ENCODE peak calls at places on chromosomes 13 and 19, in ten cellular contexts. One of them, this sample, is unnamed.
A peak's percentile ranks its signal among the peaks of the same experiment; 100 is the strongest.

GRCh38 chr13:94947392-94947791 is 235.0 kb upstream of the SOX21 start:
- DNase-seq in CD8-positive, alpha-beta memory T cell: no peak
- DNase-seq in stimulated activated CD8-positive, alpha-beta memory T cell treated with anti-CD3 and anti-CD28 coated beads, Interleukin-7, amount 100 ng/mL, for 24 hours: no peak
- DNase-seq in C1 segment of cervical spinal cord: no peak
- DNase-seq in breast epithelium: no peak
- DNase-seq in AG04450: no peak
- DNase-seq in CD4-positive, alpha-beta T cell: no peak
- DNase-seq in NCI-H524: no peak
- DNase-seq in cardiac muscle cell: no peak
- DNase-seq in amygdala: no peak
- DNase-seq in this sample: no peak

GRCh38 chr19:18396471-18397241 is 766 bp downstream of the LRRC25 start:
- DNase-seq in amygdala: no peak
- DNase-seq in breast epithelium: no peak
- DNase-seq in AG04450: no peak
- DNase-seq in CD4-positive, alpha-beta T cell: no peak
- DNase-seq in CD8-positive, alpha-beta memory T cell: no peak
- DNase-seq in NCI-H524: no peak
- DNase-seq in C1 segment of cervical spinal cord: no peak
- DNase-seq in stimulated activated CD8-positive, alpha-beta memory T cell treated with anti-CD3 and anti-CD28 coated beads, Interleukin-7, amount 100 ng/mL, for 24 hours: no peak
- DNase-seq in cardiac muscle cell: no peak
- DNase-seq in this sample: no peak

GRCh38 chr19:54518844-54519243 is 16.2 kb downstream of the LAIR2 start:
- DNase-seq in NCI-H524: no peak
- DNase-seq in cardiac muscle cell: peak; percentile 0
- DNase-seq in AG04450: no peak
- DNase-seq in CD8-positive, alpha-beta memory T cell: no peak
- DNase-seq in C1 segment of cervical spinal cord: no peak
- DNase-seq in breast epithelium: no peak
- DNase-seq in amygdala: no peak
- DNase-seq in CD4-positive, alpha-beta T cell: no peak
- DNase-seq in stimulated activated CD8-positive, alpha-beta memory T cell treated with anti-CD3 and anti-CD28 coated beads, Interleukin-7, amount 100 ng/mL, for 24 hours: no peak
- DNase-seq in this sample: no peak

GRCh38 chr19:43820098-43820860 is 6.8 kb upstream of the ZNF283 start:
- DNase-seq in amygdala: peak; percentile 60
- DNase-seq in NCI-H524: peak; percentile 23
- DNase-seq in AG04450: peak; percentile 7
- DNase-seq in CD8-positive, alpha-beta memory T cell: no peak
- DNase-seq in cardiac muscle cell: peak; percentile 74
- DNase-seq in breast epithelium: peak; percentile 52
- DNase-seq in CD4-positive, alpha-beta T cell: no peak
- DNase-seq in stimulated activated CD8-positive, alpha-beta memory T cell treated with anti-CD3 and anti-CD28 coated beads, Interleukin-7, amount 100 ng/mL, for 24 hours: no peak
- DNase-seq in C1 segment of cervical spinal cord: peak; percentile 21
- DNase-seq in this sample: no peak

GRCh38 chr19:45175663-45176345 is 2.2 kb downstream of the TRAPPC6A start:
- DNase-seq in NCI-H524: no peak
- DNase-seq in amygdala: no peak
- DNase-seq in CD4-positive, alpha-beta T cell: no peak
- DNase-seq in AG04450: no peak
- DNase-seq in stimulated activated CD8-positive, alpha-beta memory T cell treated with anti-CD3 and anti-CD28 coated beads, Interleukin-7, amount 100 ng/mL, for 24 hours: no peak
- DNase-seq in cardiac muscle cell: no peak
- DNase-seq in breast epithelium: no peak
- DNase-seq in CD8-positive, alpha-beta memory T cell: no peak
- DNase-seq in C1 segment of cervical spinal cord: no peak
- DNase-seq in this sample: no peak

GRCh38 chr19:50415661-50416033 is 3.1 kb upstream of the SPIB start:
- DNase-seq in NCI-H524: no peak
- DNase-seq in CD8-positive, alpha-beta memory T cell: no peak
- DNase-seq in C1 segment of cervical spinal cord: no peak
- DNase-seq in breast epithelium: no peak
- DNase-seq in AG04450: no peak
- DNase-seq in stimulated activated CD8-positive, alpha-beta memory T cell treated with anti-CD3 and anti-CD28 coated beads, Interleukin-7, amount 100 ng/mL, for 24 hours: no peak
- DNase-seq in amygdala: peak; percentile 5
- DNase-seq in CD4-positive, alpha-beta T cell: no peak
- DNase-seq in cardiac muscle cell: no peak
- DNase-seq in this sample: no peak

GRCh38 chr19:2722541-2723344 is 1.6 kb upstream of the DIRAS1 start:
- DNase-seq in AG04450: no peak
- DNase-seq in breast epithelium: peak; percentile 66
- DNase-seq in CD4-positive, alpha-beta T cell: no peak
- DNase-seq in amygdala: peak; percentile 61
- DNase-seq in CD8-positive, alpha-beta memory T cell: no peak
- DNase-seq in C1 segment of cervical spinal cord: peak; percentile 43
- DNase-seq in stimulated activated CD8-positive, alpha-beta memory T cell treated with anti-CD3 and anti-CD28 coated beads, Interleukin-7, amount 100 ng/mL, for 24 hours: no peak
- DNase-seq in NCI-H524: no peak
- DNase-seq in cardiac muscle cell: peak; percentile 86
- DNase-seq in this sample: no peak

GRCh38 chr13:20546559-20546958 is 20.4 kb upstream of the IFT88 start:
- DNase-seq in NCI-H524: no peak
- DNase-seq in CD8-positive, alpha-beta memory T cell: no peak
- DNase-seq in stimulated activated CD8-positive, alpha-beta memory T cell treated with anti-CD3 and anti-CD28 coated beads, Interleukin-7, amount 100 ng/mL, for 24 hours: no peak
- DNase-seq in C1 segment of cervical spinal cord: no peak
- DNase-seq in cardiac muscle cell: no peak
- DNase-seq in amygdala: no peak
- DNase-seq in breast epithelium: no peak
- DNase-seq in AG04450: no peak
- DNase-seq in CD4-positive, alpha-beta T cell: no peak
- DNase-seq in this sample: no peak

GRCh38 chr13:36115306-36115705 is 15.9 kb downstream of the DCLK1 start:
- DNase-seq in CD8-positive, alpha-beta memory T cell: no peak
- DNase-seq in CD4-positive, alpha-beta T cell: no peak
- DNase-seq in NCI-H524: no peak
- DNase-seq in stimulated activated CD8-positive, alpha-beta memory T cell treated with anti-CD3 and anti-CD28 coated beads, Interleukin-7, amount 100 ng/mL, for 24 hours: no peak
- DNase-seq in cardiac muscle cell: no peak
- DNase-seq in breast epithelium: no peak
- DNase-seq in AG04450: no peak
- DNase-seq in C1 segment of cervical spinal cord: no peak
- DNase-seq in amygdala: no peak
- DNase-seq in this sample: no peak

GRCh38 chr13:112881656-112882554 is 87.1 kb upstream of the MCF2L start:
- DNase-seq in stimulated activated CD8-positive, alpha-beta memory T cell treated with anti-CD3 and anti-CD28 coated beads, Interleukin-7, amount 100 ng/mL, for 24 hours: no peak
- DNase-seq in NCI-H524: no peak
- DNase-seq in cardiac muscle cell: no peak
- DNase-seq in amygdala: no peak
- DNase-seq in AG04450: no peak
- DNase-seq in breast epithelium: no peak
- DNase-seq in CD8-positive, alpha-beta memory T cell: no peak
- DNase-seq in C1 segment of cervical spinal cord: no peak
- DNase-seq in CD4-positive, alpha-beta T cell: no peak
- DNase-seq in this sample: no peak

GRCh38 chr19:10402441-10403038 is 802 bp downstream of the CDC37 start:
- DNase-seq in AG04450: no peak
- DNase-seq in C1 segment of cervical spinal cord: no peak
- DNase-seq in stimulated activated CD8-positive, alpha-beta memory T cell treated with anti-CD3 and anti-CD28 coated beads, Interleukin-7, amount 100 ng/mL, for 24 hours: no peak
- DNase-seq in amygdala: no peak
- DNase-seq in breast epithelium: no peak
- DNase-seq in cardiac muscle cell: peak; percentile 59
- DNase-seq in NCI-H524: no peak
- DNase-seq in CD8-positive, alpha-beta memory T cell: no peak
- DNase-seq in CD4-positive, alpha-beta T cell: no peak
- DNase-seq in this sample: no peak

GRCh38 chr19:44072543-44073401 is 813 bp downstream of the ZNF284 start:
- DNase-seq in CD4-positive, alpha-beta T cell: no peak
- DNase-seq in cardiac muscle cell: peak; percentile 6
- DNase-seq in CD8-positive, alpha-beta memory T cell: no peak
- DNase-seq in C1 segment of cervical spinal cord: no peak
- DNase-seq in AG04450: no peak
- DNase-seq in amygdala: no peak
- DNase-seq in NCI-H524: no peak
- DNase-seq in breast epithelium: no peak
- DNase-seq in stimulated activated CD8-positive, alpha-beta memory T cell treated with anti-CD3 and anti-CD28 coated beads, Interleukin-7, amount 100 ng/mL, for 24 hours: no peak
- DNase-seq in this sample: no peak

GRCh38 chr19:52492201-52492960 is 35.1 kb upstream of the ZNF808 start:
- DNase-seq in NCI-H524: no peak
- DNase-seq in amygdala: no peak
- DNase-seq in CD8-positive, alpha-beta memory T cell: no peak
- DNase-seq in C1 segment of cervical spinal cord: no peak
- DNase-seq in AG04450: no peak
- DNase-seq in stimulated activated CD8-positive, alpha-beta memory T cell treated with anti-CD3 and anti-CD28 coated beads, Interleukin-7, amount 100 ng/mL, for 24 hours: no peak
- DNase-seq in CD4-positive, alpha-beta T cell: no peak
- DNase-seq in breast epithelium: no peak
- DNase-seq in cardiac muscle cell: no peak
- DNase-seq in this sample: no peak

GRCh38 chr13:23980160-23980551 is 82.9 kb upstream of the C1QTNF9B start:
- DNase-seq in NCI-H524: peak; percentile 62
- DNase-seq in breast epithelium: peak; percentile 72
- DNase-seq in stimulated activated CD8-positive, alpha-beta memory T cell treated with anti-CD3 and anti-CD28 coated beads, Interleukin-7, amount 100 ng/mL, for 24 hours: peak; percentile 78
- DNase-seq in cardiac muscle cell: peak; percentile 95
- DNase-seq in CD4-positive, alpha-beta T cell: peak; percentile 78
- DNase-seq in amygdala: peak; percentile 80
- DNase-seq in CD8-positive, alpha-beta memory T cell: peak; percentile 97
- DNase-seq in AG04450: peak; percentile 46
- DNase-seq in C1 segment of cervical spinal cord: peak; percentile 76
- DNase-seq in this sample: peak; percentile 96

GRCh38 chr19:12985049-12985776 is 10.1 kb upstream of the NFIX start:
- DNase-seq in CD8-positive, alpha-beta memory T cell: no peak
- DNase-seq in NCI-H524: no peak
- DNase-seq in AG04450: no peak
- DNase-seq in C1 segment of cervical spinal cord: peak; percentile 73
- DNase-seq in stimulated activated CD8-positive, alpha-beta memory T cell treated with anti-CD3 and anti-CD28 coated beads, Interleukin-7, amount 100 ng/mL, for 24 hours: no peak
- DNase-seq in CD4-positive, alpha-beta T cell: no peak
- DNase-seq in breast epithelium: no peak
- DNase-seq in cardiac muscle cell: no peak
- DNase-seq in amygdala: peak; percentile 88
- DNase-seq in this sample: peak; percentile 46

GRCh38 chr13:46373623-46374022 is 13.4 kb downstream of the RUBCNL start:
- DNase-seq in amygdala: no peak
- DNase-seq in breast epithelium: no peak
- DNase-seq in cardiac muscle cell: no peak
- DNase-seq in C1 segment of cervical spinal cord: no peak
- DNase-seq in CD8-positive, alpha-beta memory T cell: no peak
- DNase-seq in stimulated activated CD8-positive, alpha-beta memory T cell treated with anti-CD3 and anti-CD28 coated beads, Interleukin-7, amount 100 ng/mL, for 24 hours: no peak
- DNase-seq in AG04450: no peak
- DNase-seq in CD4-positive, alpha-beta T cell: no peak
- DNase-seq in NCI-H524: no peak
- DNase-seq in this sample: no peak

GRCh38 chr13:80214521-80214941 is 126.4 kb downstream of the SPRY2 start:
- DNase-seq in amygdala: no peak
- DNase-seq in cardiac muscle cell: no peak
- DNase-seq in breast epithelium: no peak
- DNase-seq in C1 segment of cervical spinal cord: no peak
- DNase-seq in CD8-positive, alpha-beta memory T cell: no peak
- DNase-seq in AG04450: peak; percentile 6
- DNase-seq in stimulated activated CD8-positive, alpha-beta memory T cell treated with anti-CD3 and anti-CD28 coated beads, Interleukin-7, amount 100 ng/mL, for 24 hours: no peak
- DNase-seq in CD4-positive, alpha-beta T cell: no peak
- DNase-seq in NCI-H524: no peak
- DNase-seq in this sample: no peak

GRCh38 chr13:112704634-112705145 is 14.9 kb downstream of the ATP11A start:
- DNase-seq in breast epithelium: no peak
- DNase-seq in CD4-positive, alpha-beta T cell: no peak
- DNase-seq in cardiac muscle cell: no peak
- DNase-seq in CD8-positive, alpha-beta memory T cell: no peak
- DNase-seq in stimulated activated CD8-positive, alpha-beta memory T cell treated with anti-CD3 and anti-CD28 coated beads, Interleukin-7, amount 100 ng/mL, for 24 hours: no peak
- DNase-seq in NCI-H524: no peak
- DNase-seq in AG04450: no peak
- DNase-seq in C1 segment of cervical spinal cord: no peak
- DNase-seq in amygdala: no peak
- DNase-seq in this sample: no peak

GRCh38 chr13:99808786-99809185 is 162.8 kb downstream of the ZIC5 start:
- DNase-seq in cardiac muscle cell: no peak
- DNase-seq in stimulated activated CD8-positive, alpha-beta memory T cell treated with anti-CD3 and anti-CD28 coated beads, Interleukin-7, amount 100 ng/mL, for 24 hours: no peak
- DNase-seq in CD8-positive, alpha-beta memory T cell: no peak
- DNase-seq in AG04450: no peak
- DNase-seq in CD4-positive, alpha-beta T cell: no peak
- DNase-seq in C1 segment of cervical spinal cord: no peak
- DNase-seq in amygdala: no peak
- DNase-seq in NCI-H524: no peak
- DNase-seq in breast epithelium: no peak
- DNase-seq in this sample: no peak

GRCh38 chr13:48618937-48619336 is 34.8 kb upstream of the CYSLTR2 start:
- DNase-seq in cardiac muscle cell: no peak
- DNase-seq in stimulated activated CD8-positive, alpha-beta memory T cell treated with anti-CD3 and anti-CD28 coated beads, Interleukin-7, amount 100 ng/mL, for 24 hours: no peak
- DNase-seq in breast epithelium: no peak
- DNase-seq in amygdala: no peak
- DNase-seq in AG04450: no peak
- DNase-seq in CD8-positive, alpha-beta memory T cell: no peak
- DNase-seq in CD4-positive, alpha-beta T cell: no peak
- DNase-seq in NCI-H524: no peak
- DNase-seq in C1 segment of cervical spinal cord: no peak
- DNase-seq in this sample: no peak

GRCh38 chr19:45785097-45785496 is 2.8 kb upstream of the DMPK start:
- DNase-seq in stimulated activated CD8-positive, alpha-beta memory T cell treated with anti-CD3 and anti-CD28 coated beads, Interleukin-7, amount 100 ng/mL, for 24 hours: no peak
- DNase-seq in NCI-H524: peak; percentile 18
- DNase-seq in C1 segment of cervical spinal cord: no peak
- DNase-seq in CD8-positive, alpha-beta memory T cell: no peak
- DNase-seq in breast epithelium: no peak
- DNase-seq in amygdala: no peak
- DNase-seq in CD4-positive, alpha-beta T cell: no peak
- DNase-seq in AG04450: no peak
- DNase-seq in cardiac muscle cell: no peak
- DNase-seq in this sample: no peak

GRCh38 chr19:49840321-49840720 is 10.6 kb upstream of the PTOV1 start:
- DNase-seq in NCI-H524: no peak
- DNase-seq in cardiac muscle cell: no peak
- DNase-seq in C1 segment of cervical spinal cord: no peak
- DNase-seq in CD4-positive, alpha-beta T cell: no peak
- DNase-seq in stimulated activated CD8-positive, alpha-beta memory T cell treated with anti-CD3 and anti-CD28 coated beads, Interleukin-7, amount 100 ng/mL, for 24 hours: no peak
- DNase-seq in CD8-positive, alpha-beta memory T cell: no peak
- DNase-seq in amygdala: no peak
- DNase-seq in breast epithelium: no peak
- DNase-seq in AG04450: no peak
- DNase-seq in this sample: no peak

GRCh38 chr13:109904218-109904617 is 117.8 kb upstream of the IRS2 start:
- DNase-seq in CD8-positive, alpha-beta memory T cell: no peak
- DNase-seq in NCI-H524: no peak
- DNase-seq in amygdala: no peak
- DNase-seq in CD4-positive, alpha-beta T cell: no peak
- DNase-seq in C1 segment of cervical spinal cord: no peak
- DNase-seq in stimulated activated CD8-positive, alpha-beta memory T cell treated with anti-CD3 and anti-CD28 coated beads, Interleukin-7, amount 100 ng/mL, for 24 hours: no peak
- DNase-seq in AG04450: no peak
- DNase-seq in breast epithelium: no peak
- DNase-seq in cardiac muscle cell: no peak
- DNase-seq in this sample: no peak

GRCh38 chr19:6023936-6024335 is 46.0 kb upstream of the RANBP3 start:
- DNase-seq in CD4-positive, alpha-beta T cell: no peak
- DNase-seq in stimulated activated CD8-positive, alpha-beta memory T cell treated with anti-CD3 and anti-CD28 coated beads, Interleukin-7, amount 100 ng/mL, for 24 hours: no peak
- DNase-seq in cardiac muscle cell: no peak
- DNase-seq in breast epithelium: no peak
- DNase-seq in amygdala: no peak
- DNase-seq in AG04450: no peak
- DNase-seq in CD8-positive, alpha-beta memory T cell: peak; percentile 20
- DNase-seq in C1 segment of cervical spinal cord: no peak
- DNase-seq in NCI-H524: no peak
- DNase-seq in this sample: no peak

GRCh38 chr13:111621164-111621563 is 300.7 kb downstream of the TEX29 start:
- DNase-seq in AG04450: no peak
- DNase-seq in amygdala: no peak
- DNase-seq in CD8-positive, alpha-beta memory T cell: no peak
- DNase-seq in NCI-H524: no peak
- DNase-seq in cardiac muscle cell: no peak
- DNase-seq in stimulated activated CD8-positive, alpha-beta memory T cell treated with anti-CD3 and anti-CD28 coated beads, Interleukin-7, amount 100 ng/mL, for 24 hours: no peak
- DNase-seq in CD4-positive, alpha-beta T cell: no peak
- DNase-seq in C1 segment of cervical spinal cord: no peak
- DNase-seq in breast epithelium: no peak
- DNase-seq in this sample: no peak

GRCh38 chr13:111140562-111141105 is 25.5 kb downstream of the ARHGEF7 start:
- DNase-seq in C1 segment of cervical spinal cord: no peak
- DNase-seq in NCI-H524: no peak
- DNase-seq in AG04450: no peak
- DNase-seq in cardiac muscle cell: no peak
- DNase-seq in CD4-positive, alpha-beta T cell: no peak
- DNase-seq in amygdala: no peak
- DNase-seq in CD8-positive, alpha-beta memory T cell: no peak
- DNase-seq in breast epithelium: no peak
- DNase-seq in stimulated activated CD8-positive, alpha-beta memory T cell treated with anti-CD3 and anti-CD28 coated beads, Interleukin-7, amount 100 ng/mL, for 24 hours: no peak
- DNase-seq in this sample: no peak

GRCh38 chr13:100543872-100544602 is 44.6 kb downstream of the GGACT start:
- DNase-seq in C1 segment of cervical spinal cord: no peak
- DNase-seq in AG04450: no peak
- DNase-seq in cardiac muscle cell: no peak
- DNase-seq in NCI-H524: no peak
- DNase-seq in breast epithelium: no peak
- DNase-seq in amygdala: no peak
- DNase-seq in CD4-positive, alpha-beta T cell: no peak
- DNase-seq in stimulated activated CD8-positive, alpha-beta memory T cell treated with anti-CD3 and anti-CD28 coated beads, Interleukin-7, amount 100 ng/mL, for 24 hours: no peak
- DNase-seq in CD8-positive, alpha-beta memory T cell: no peak
- DNase-seq in this sample: no peak

GRCh38 chr13:74773263-74773662 is 639.1 kb upstream of the KLF12 start:
- DNase-seq in NCI-H524: no peak
- DNase-seq in amygdala: no peak
- DNase-seq in breast epithelium: no peak
- DNase-seq in CD4-positive, alpha-beta T cell: no peak
- DNase-seq in cardiac muscle cell: no peak
- DNase-seq in C1 segment of cervical spinal cord: no peak
- DNase-seq in stimulated activated CD8-positive, alpha-beta memory T cell treated with anti-CD3 and anti-CD28 coated beads, Interleukin-7, amount 100 ng/mL, for 24 hours: no peak
- DNase-seq in CD8-positive, alpha-beta memory T cell: no peak
- DNase-seq in AG04450: no peak
- DNase-seq in this sample: no peak

This sample was measured in effector memory CD8-positive, alpha-beta T cell.